ENCODE peak calls at places on chromosomes 1 and 21, in nine cellular contexts. One of them, this sample, is unnamed.

GRCh38 chr1:212291505-212292134 is 6.4 kb downstream of the PPP2R5A start:
- DNase-seq in cardiac fibroblast: peak; percentile 68
- DNase-seq in AG04450: no peak
- DNase-seq in aorta: no peak
- DNase-seq in esophagus squamous epithelium: no peak
- DNase-seq in BE2C: peak; percentile 22
- DNase-seq in brain microvascular endothelial cell: no peak
- DNase-seq in astrocyte of the spinal cord: peak; percentile 50
- DNase-seq in heart left ventricle: no peak
- DNase-seq in this sample: no peak

GRCh38 chr21:43210454-43211084 is 41.8 kb downstream of the CRYAA start:
- DNase-seq in cardiac fibroblast: no peak
- DNase-seq in AG04450: no peak
- DNase-seq in aorta: peak; percentile 48
- DNase-seq in esophagus squamous epithelium: no peak
- DNase-seq in BE2C: no peak
- DNase-seq in brain microvascular endothelial cell: no peak
- DNase-seq in astrocyte of the spinal cord: no peak
- DNase-seq in heart left ventricle: no peak
- DNase-seq in this sample: peak; percentile 27

GRCh38 chr1:53458634-53459033 is 565 bp upstream of the DMRTB1 start:
- DNase-seq in cardiac fibroblast: no peak
- DNase-seq in AG04450: no peak
- DNase-seq in aorta: no peak
- DNase-seq in esophagus squamous epithelium: no peak
- DNase-seq in BE2C: no peak
- DNase-seq in brain microvascular endothelial cell: no peak
- DNase-seq in astrocyte of the spinal cord: no peak
- DNase-seq in heart left ventricle: no peak
- DNase-seq in this sample: no peak

GRCh38 chr21:25513810-25514209 is 93.5 kb downstream of the MRPL39 start:
- DNase-seq in cardiac fibroblast: no peak
- DNase-seq in AG04450: no peak
- DNase-seq in aorta: no peak
- DNase-seq in esophagus squamous epithelium: no peak
- DNase-seq in BE2C: no peak
- DNase-seq in brain microvascular endothelial cell: no peak
- DNase-seq in astrocyte of the spinal cord: no peak
- DNase-seq in heart left ventricle: no peak
- DNase-seq in this sample: no peak

GRCh38 chr1:9366298-9366697 is 73.6 kb downstream of the SPSB1 start:
- DNase-seq in cardiac fibroblast: no peak
- DNase-seq in AG04450: no peak
- DNase-seq in aorta: no peak
- DNase-seq in esophagus squamous epithelium: no peak
- DNase-seq in BE2C: no peak
- DNase-seq in brain microvascular endothelial cell: no peak
- DNase-seq in astrocyte of the spinal cord: no peak
- DNase-seq in heart left ventricle: no peak
- DNase-seq in this sample: peak; percentile 41

GRCh38 chr21:35142036-35142825 is 93.1 kb upstream of the RUNX1 start:
- DNase-seq in cardiac fibroblast: no peak
- DNase-seq in AG04450: no peak
- DNase-seq in aorta: no peak
- DNase-seq in esophagus squamous epithelium: no peak
- DNase-seq in BE2C: no peak
- DNase-seq in brain microvascular endothelial cell: no peak
- DNase-seq in astrocyte of the spinal cord: peak; percentile 38
- DNase-seq in heart left ventricle: no peak
- DNase-seq in this sample: no peak

GRCh38 chr21:37675202-37675801 is 241.0 kb downstream of the KCNJ6 start:
- DNase-seq in cardiac fibroblast: peak; percentile 58
- DNase-seq in AG04450: no peak
- DNase-seq in aorta: peak; percentile 91
- DNase-seq in esophagus squamous epithelium: no peak
- DNase-seq in BE2C: peak; percentile 75
- DNase-seq in brain microvascular endothelial cell: peak; percentile 17
- DNase-seq in astrocyte of the spinal cord: peak; percentile 43
- DNase-seq in heart left ventricle: peak; percentile 80
- DNase-seq in this sample: peak; percentile 82

GRCh38 chr21:41124626-41125240 is 43.2 kb upstream of the BACE2 start:
- DNase-seq in cardiac fibroblast: no peak
- DNase-seq in AG04450: no peak
- DNase-seq in aorta: no peak
- DNase-seq in esophagus squamous epithelium: no peak
- DNase-seq in BE2C: no peak
- DNase-seq in brain microvascular endothelial cell: no peak
- DNase-seq in astrocyte of the spinal cord: no peak
- DNase-seq in heart left ventricle: no peak
- DNase-seq in this sample: no peak

GRCh38 chr1:98704474-98704873 is 43.0 kb downstream of the SNX7 start:
- DNase-seq in cardiac fibroblast: peak; percentile 56
- DNase-seq in AG04450: no peak
- DNase-seq in aorta: no peak
- DNase-seq in esophagus squamous epithelium: no peak
- DNase-seq in BE2C: peak; percentile 33
- DNase-seq in brain microvascular endothelial cell: peak; percentile 44
- DNase-seq in astrocyte of the spinal cord: peak; percentile 32
- DNase-seq in heart left ventricle: no peak
- DNase-seq in this sample: no peak

GRCh38 chr1:175481126-175482071 is 262.0 kb downstream of the TNR start:
- DNase-seq in cardiac fibroblast: peak; percentile 54
- DNase-seq in AG04450: no peak
- DNase-seq in aorta: no peak
- DNase-seq in esophagus squamous epithelium: no peak
- DNase-seq in BE2C: no peak
- DNase-seq in brain microvascular endothelial cell: peak; percentile 35
- DNase-seq in astrocyte of the spinal cord: peak; percentile 24
- DNase-seq in heart left ventricle: no peak
- DNase-seq in this sample: no peak

DNA sequence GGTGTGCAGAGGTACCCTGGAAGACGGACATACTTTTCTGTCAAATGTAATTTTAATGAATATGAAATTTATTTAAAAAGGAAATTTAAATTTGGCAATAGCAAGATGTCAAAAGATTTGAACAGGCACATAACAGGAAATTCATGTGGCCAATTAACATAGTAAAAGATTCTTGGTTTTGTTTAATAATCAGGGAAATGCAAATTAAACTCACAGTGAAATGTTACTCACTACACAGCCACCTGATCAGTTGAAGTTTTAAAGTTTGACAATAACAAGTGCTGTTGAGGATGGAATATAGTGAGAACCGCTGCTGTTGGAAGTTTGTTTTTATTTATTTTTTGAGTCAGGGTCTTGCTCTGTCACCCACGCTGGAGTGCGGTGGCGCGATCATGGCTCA is 63.9 kb downstream of the TEX35 start:
- DNase-seq in cardiac fibroblast: no peak
- DNase-seq in AG04450: no peak
- DNase-seq in aorta: no peak
- DNase-seq in esophagus squamous epithelium: no peak
- DNase-seq in BE2C: no peak
- DNase-seq in brain microvascular endothelial cell: no peak
- DNase-seq in astrocyte of the spinal cord: no peak
- DNase-seq in heart left ventricle: no peak
- DNase-seq in this sample: no peak
- H3K4me3 ChIP-seq in cardiac fibroblast: no peak overlapping the region
- H3K4me3 ChIP-seq in AG04450: no peak overlapping the region
- H3K4me3 ChIP-seq in aorta: no peak overlapping the region
- H3K4me3 ChIP-seq in esophagus squamous epithelium: no peak overlapping the region
- H3K4me3 ChIP-seq in BE2C: no peak overlapping the region
- H3K4me3 ChIP-seq in brain microvascular endothelial cell: no peak overlapping the region
- H3K4me3 ChIP-seq in astrocyte of the spinal cord: no peak overlapping the region
- H3K4me3 ChIP-seq in heart left ventricle: no peak overlapping the region
- H3K4me3 ChIP-seq in this sample: no peak overlapping the region

GRCh38 chr1:201019321-201019977 is 4.1 kb downstream of the KIF21B start:
- DNase-seq in cardiac fibroblast: peak; percentile 61
- DNase-seq in AG04450: no peak
- DNase-seq in aorta: no peak
- DNase-seq in esophagus squamous epithelium: peak; percentile 59
- DNase-seq in BE2C: no peak
- DNase-seq in brain microvascular endothelial cell: peak; percentile 64
- DNase-seq in astrocyte of the spinal cord: peak; percentile 43
- DNase-seq in heart left ventricle: peak; percentile 81
- DNase-seq in this sample: peak; percentile 75
- H3K4me3 ChIP-seq in cardiac fibroblast: no peak overlapping the region
- H3K4me3 ChIP-seq in AG04450: no peak overlapping the region
- H3K4me3 ChIP-seq in aorta: no peak overlapping the region
- H3K4me3 ChIP-seq in esophagus squamous epithelium: no peak overlapping the region
- H3K4me3 ChIP-seq in BE2C: no peak overlapping the region
- H3K4me3 ChIP-seq in brain microvascular endothelial cell: no peak overlapping the region
- H3K4me3 ChIP-seq in astrocyte of the spinal cord: no peak overlapping the region
- H3K4me3 ChIP-seq in heart left ventricle: no peak overlapping the region
- H3K4me3 ChIP-seq in this sample: no peak overlapping the region

GRCh38 chr1:38476784-38477175 is 382.8 kb downstream of the RRAGC start:
- DNase-seq in cardiac fibroblast: no peak
- DNase-seq in AG04450: no peak
- DNase-seq in aorta: no peak
- DNase-seq in esophagus squamous epithelium: no peak
- DNase-seq in BE2C: no peak
- DNase-seq in brain microvascular endothelial cell: no peak
- DNase-seq in astrocyte of the spinal cord: no peak
- DNase-seq in heart left ventricle: no peak
- DNase-seq in this sample: no peak
- H3K4me3 ChIP-seq in cardiac fibroblast: no peak overlapping the region
- H3K4me3 ChIP-seq in AG04450: no peak overlapping the region
- H3K4me3 ChIP-seq in aorta: no peak overlapping the region
- H3K4me3 ChIP-seq in esophagus squamous epithelium: peak overlapping the region; percentile 40
- H3K4me3 ChIP-seq in BE2C: no peak overlapping the region
- H3K4me3 ChIP-seq in brain microvascular endothelial cell: no peak overlapping the region
- H3K4me3 ChIP-seq in astrocyte of the spinal cord: no peak overlapping the region
- H3K4me3 ChIP-seq in heart left ventricle: peak overlapping the region; percentile 43
- H3K4me3 ChIP-seq in this sample: no peak overlapping the region

GRCh38 chr1:186078245-186078644 is 296.8 kb downstream of the TPR start:
- DNase-seq in cardiac fibroblast: no peak
- DNase-seq in AG04450: no peak
- DNase-seq in aorta: no peak
- DNase-seq in esophagus squamous epithelium: no peak
- DNase-seq in BE2C: no peak
- DNase-seq in brain microvascular endothelial cell: no peak
- DNase-seq in astrocyte of the spinal cord: no peak
- DNase-seq in heart left ventricle: no peak
- DNase-seq in this sample: no peak

GRCh38 chr1:186086583-186086982 is 288.5 kb downstream of the TPR start:
- DNase-seq in cardiac fibroblast: no peak
- DNase-seq in AG04450: no peak
- DNase-seq in aorta: no peak
- DNase-seq in esophagus squamous epithelium: no peak
- DNase-seq in BE2C: no peak
- DNase-seq in brain microvascular endothelial cell: no peak
- DNase-seq in astrocyte of the spinal cord: no peak
- DNase-seq in heart left ventricle: no peak
- DNase-seq in this sample: no peak

GRCh38 chr1:186079084-186079684 is 295.9 kb downstream of the TPR start:
- DNase-seq in cardiac fibroblast: no peak
- DNase-seq in AG04450: no peak
- DNase-seq in aorta: no peak
- DNase-seq in esophagus squamous epithelium: no peak
- DNase-seq in BE2C: peak; percentile 5
- DNase-seq in brain microvascular endothelial cell: no peak
- DNase-seq in astrocyte of the spinal cord: no peak
- DNase-seq in heart left ventricle: peak; percentile 42
- DNase-seq in this sample: peak; percentile 39

DNA sequence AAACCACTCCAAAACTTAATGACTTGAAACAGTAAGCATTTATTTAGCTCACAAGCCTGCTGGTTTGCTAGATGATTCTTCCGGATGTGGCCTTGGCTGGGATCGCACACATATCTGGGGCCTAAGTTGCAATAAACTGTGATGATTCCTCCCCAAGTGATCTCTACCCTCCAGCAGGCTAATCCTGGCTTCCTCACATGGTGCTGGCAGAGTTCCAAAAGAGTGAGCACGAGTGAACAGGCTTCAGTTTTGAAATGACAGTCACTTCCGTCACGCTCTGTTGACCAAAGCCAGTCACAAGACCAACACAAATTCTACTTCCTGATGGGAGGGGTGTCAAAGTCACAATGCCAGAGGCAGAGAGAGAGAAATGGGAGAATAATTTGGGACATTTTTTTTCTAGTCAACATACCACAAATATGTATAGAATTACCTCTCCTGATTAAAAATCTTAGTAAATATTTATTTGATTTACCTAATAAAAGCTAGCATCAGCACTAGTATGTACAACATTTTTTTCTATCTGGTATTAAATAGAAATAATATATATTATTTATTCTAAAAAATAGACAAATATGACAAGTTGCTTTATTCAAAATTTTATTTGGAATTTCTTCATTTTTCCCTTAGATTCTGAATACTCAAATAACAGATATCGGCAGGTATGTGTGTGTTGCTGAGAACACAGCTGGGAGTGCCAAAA is 292.7 kb downstream of the TPR start:
- DNase-seq in cardiac fibroblast: peak; percentile 86
- DNase-seq in AG04450: no peak
- DNase-seq in aorta: peak; percentile 74
- DNase-seq in esophagus squamous epithelium: no peak
- DNase-seq in BE2C: peak; percentile 94
- DNase-seq in brain microvascular endothelial cell: peak; percentile 88
- DNase-seq in astrocyte of the spinal cord: peak; percentile 62
- DNase-seq in heart left ventricle: peak; percentile 68
- DNase-seq in this sample: peak; percentile 79
- H3K4me3 ChIP-seq in cardiac fibroblast: no peak overlapping the region
- H3K4me3 ChIP-seq in AG04450: no peak overlapping the region
- H3K4me3 ChIP-seq in aorta: no peak overlapping the region
- H3K4me3 ChIP-seq in esophagus squamous epithelium: no peak overlapping the region
- H3K4me3 ChIP-seq in BE2C: no peak overlapping the region
- H3K4me3 ChIP-seq in brain microvascular endothelial cell: no peak overlapping the region
- H3K4me3 ChIP-seq in astrocyte of the spinal cord: no peak overlapping the region
- H3K4me3 ChIP-seq in heart left ventricle: no peak overlapping the region
- H3K4me3 ChIP-seq in this sample: no peak overlapping the region

DNA sequence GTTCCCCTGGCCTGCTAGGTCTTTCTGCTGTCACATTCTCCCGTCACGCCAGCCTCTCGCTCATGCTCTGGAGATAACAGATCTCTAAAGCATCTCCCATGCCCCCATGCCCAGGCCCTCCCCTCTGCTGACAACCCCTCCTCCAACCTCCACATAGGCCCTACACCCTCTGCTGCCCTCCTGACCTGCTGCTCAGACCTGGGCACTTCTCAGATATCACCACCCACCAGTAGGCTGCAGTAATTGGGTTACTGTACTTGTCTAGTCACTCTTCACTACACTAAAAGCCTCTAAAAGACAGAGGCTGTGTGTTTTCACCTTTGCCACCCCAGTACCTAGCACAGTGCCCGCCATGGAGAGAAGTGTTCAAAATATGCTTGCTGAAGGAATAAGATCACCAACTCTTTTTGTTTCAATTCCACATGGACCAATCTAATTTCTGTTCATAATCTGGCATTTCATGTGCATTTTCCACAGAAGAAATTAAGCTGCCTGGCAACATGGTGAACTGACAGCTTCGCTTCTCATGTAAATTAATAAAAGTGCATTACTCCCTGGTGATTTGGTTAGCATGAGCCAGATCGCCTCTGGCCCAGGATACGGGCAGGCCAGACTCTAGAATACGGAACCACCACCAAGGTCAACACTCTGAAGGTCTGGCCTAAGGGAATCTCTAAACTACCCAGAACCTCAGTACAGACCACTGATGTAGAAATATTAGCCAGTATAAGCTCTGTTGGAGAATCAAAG is 20.7 kb downstream of the LBR start:
- DNase-seq in cardiac fibroblast: no peak
- DNase-seq in AG04450: no peak
- DNase-seq in aorta: no peak
- DNase-seq in esophagus squamous epithelium: no peak
- DNase-seq in BE2C: peak; percentile 70
- DNase-seq in brain microvascular endothelial cell: no peak
- DNase-seq in astrocyte of the spinal cord: no peak
- DNase-seq in heart left ventricle: no peak
- DNase-seq in this sample: no peak
- H3K4me3 ChIP-seq in cardiac fibroblast: no peak overlapping the region
- H3K4me3 ChIP-seq in AG04450: no peak overlapping the region
- H3K4me3 ChIP-seq in aorta: no peak overlapping the region
- H3K4me3 ChIP-seq in esophagus squamous epithelium: no peak overlapping the region
- H3K4me3 ChIP-seq in BE2C: no peak overlapping the region
- H3K4me3 ChIP-seq in brain microvascular endothelial cell: no peak overlapping the region
- H3K4me3 ChIP-seq in astrocyte of the spinal cord: no peak overlapping the region
- H3K4me3 ChIP-seq in heart left ventricle: no peak overlapping the region
- H3K4me3 ChIP-seq in this sample: no peak overlapping the region